ENCODE peak calls at places on chromosome 3, in six cellular contexts. One of them, this sample, is unnamed.

GRCh38 chr3:195270350-195271115 is 426 bp downstream of the XXYLT1 start:
- DNase-seq in HEK293T: peak
- DNase-seq in naive thymus-derived CD8-positive, alpha-beta T cell: no peak
- DNase-seq in SHP77 treated with DMSO at 0.1 percent for 48 hours: no peak
- DNase-seq in activated CD4-positive, alpha-beta T cell treated with anti-CD3 and anti-CD28 coated beads for 24 hours: peak
- DNase-seq in stimulated activated CD8-positive, alpha-beta memory T cell treated with anti-CD3 and anti-CD28 coated beads, Interleukin-12 subunit alpha, Interleukin-12 subunit beta, amount 100 ng/mL, for 1 hour: peak
- DNase-seq in this sample: no peak

GRCh38 chr3:195094211-195094921 is 176.6 kb downstream of the XXYLT1 start:
- DNase-seq in SHP77 treated with DMSO at 0.1 percent for 48 hours: no peak
- DNase-seq in stimulated activated CD8-positive, alpha-beta memory T cell treated with anti-CD3 and anti-CD28 coated beads, Interleukin-12 subunit alpha, Interleukin-12 subunit beta, amount 100 ng/mL, for 1 hour: no peak
- DNase-seq in activated CD4-positive, alpha-beta T cell treated with anti-CD3 and anti-CD28 coated beads for 24 hours: no peak
- DNase-seq in naive thymus-derived CD8-positive, alpha-beta T cell: no peak
- DNase-seq in HEK293T: no peak
- DNase-seq in this sample: no peak

GRCh38 chr3:9870978-9871377 is 9.1 kb downstream of the CIDEC start:
- DNase-seq in naive thymus-derived CD8-positive, alpha-beta T cell: no peak
- DNase-seq in HEK293T: no peak
- DNase-seq in stimulated activated CD8-positive, alpha-beta memory T cell treated with anti-CD3 and anti-CD28 coated beads, Interleukin-12 subunit alpha, Interleukin-12 subunit beta, amount 100 ng/mL, for 1 hour: no peak
- DNase-seq in SHP77 treated with DMSO at 0.1 percent for 48 hours: no peak
- DNase-seq in activated CD4-positive, alpha-beta T cell treated with anti-CD3 and anti-CD28 coated beads for 24 hours: no peak
- DNase-seq in this sample: no peak

GRCh38 chr3:127450331-127450730 is 140.2 kb downstream of the TPRA1 start:
- DNase-seq in HEK293T: no peak
- DNase-seq in naive thymus-derived CD8-positive, alpha-beta T cell: no peak
- DNase-seq in activated CD4-positive, alpha-beta T cell treated with anti-CD3 and anti-CD28 coated beads for 24 hours: no peak
- DNase-seq in stimulated activated CD8-positive, alpha-beta memory T cell treated with anti-CD3 and anti-CD28 coated beads, Interleukin-12 subunit alpha, Interleukin-12 subunit beta, amount 100 ng/mL, for 1 hour: no peak
- DNase-seq in SHP77 treated with DMSO at 0.1 percent for 48 hours: no peak
- DNase-seq in this sample: no peak

GRCh38 chr3:52240059-52240885 is 1.3 kb upstream of the TWF2 start:
- DNase-seq in stimulated activated CD8-positive, alpha-beta memory T cell treated with anti-CD3 and anti-CD28 coated beads, Interleukin-12 subunit alpha, Interleukin-12 subunit beta, amount 100 ng/mL, for 1 hour: peak
- DNase-seq in HEK293T: no peak
- DNase-seq in SHP77 treated with DMSO at 0.1 percent for 48 hours: peak
- DNase-seq in naive thymus-derived CD8-positive, alpha-beta T cell: no peak
- DNase-seq in activated CD4-positive, alpha-beta T cell treated with anti-CD3 and anti-CD28 coated beads for 24 hours: peak
- DNase-seq in this sample: peak

GRCh38 chr3:182241777-182242556 is 530.2 kb downstream of the SOX2 start:
- DNase-seq in naive thymus-derived CD8-positive, alpha-beta T cell: no peak
- DNase-seq in HEK293T: no peak
- DNase-seq in stimulated activated CD8-positive, alpha-beta memory T cell treated with anti-CD3 and anti-CD28 coated beads, Interleukin-12 subunit alpha, Interleukin-12 subunit beta, amount 100 ng/mL, for 1 hour: no peak
- DNase-seq in SHP77 treated with DMSO at 0.1 percent for 48 hours: peak
- DNase-seq in activated CD4-positive, alpha-beta T cell treated with anti-CD3 and anti-CD28 coated beads for 24 hours: no peak
- DNase-seq in this sample: no peak

GRCh38 chr3:25906132-25906906 is 116.4 kb downstream of the OXSM start:
- DNase-seq in activated CD4-positive, alpha-beta T cell treated with anti-CD3 and anti-CD28 coated beads for 24 hours: no peak
- DNase-seq in naive thymus-derived CD8-positive, alpha-beta T cell: no peak
- DNase-seq in SHP77 treated with DMSO at 0.1 percent for 48 hours: no peak
- DNase-seq in HEK293T: no peak
- DNase-seq in stimulated activated CD8-positive, alpha-beta memory T cell treated with anti-CD3 and anti-CD28 coated beads, Interleukin-12 subunit alpha, Interleukin-12 subunit beta, amount 100 ng/mL, for 1 hour: no peak
- DNase-seq in this sample: no peak

GRCh38 chr3:196007744-196008143 is 74.1 kb downstream of the TFRC start:
- DNase-seq in stimulated activated CD8-positive, alpha-beta memory T cell treated with anti-CD3 and anti-CD28 coated beads, Interleukin-12 subunit alpha, Interleukin-12 subunit beta, amount 100 ng/mL, for 1 hour: no peak
- DNase-seq in activated CD4-positive, alpha-beta T cell treated with anti-CD3 and anti-CD28 coated beads for 24 hours: no peak
- DNase-seq in HEK293T: no peak
- DNase-seq in SHP77 treated with DMSO at 0.1 percent for 48 hours: no peak
- DNase-seq in naive thymus-derived CD8-positive, alpha-beta T cell: no peak
- DNase-seq in this sample: no peak

GRCh38 chr3:185959609-185960517 is 22.0 kb upstream of the TRA2B start:
- DNase-seq in HEK293T: no peak
- DNase-seq in SHP77 treated with DMSO at 0.1 percent for 48 hours: peak
- DNase-seq in stimulated activated CD8-positive, alpha-beta memory T cell treated with anti-CD3 and anti-CD28 coated beads, Interleukin-12 subunit alpha, Interleukin-12 subunit beta, amount 100 ng/mL, for 1 hour: no peak
- DNase-seq in activated CD4-positive, alpha-beta T cell treated with anti-CD3 and anti-CD28 coated beads for 24 hours: no peak
- DNase-seq in naive thymus-derived CD8-positive, alpha-beta T cell: no peak
- DNase-seq in this sample: no peak

GRCh38 chr3:124887177-124887995 is at the start of gene ITGB5:
- DNase-seq in SHP77 treated with DMSO at 0.1 percent for 48 hours: no peak
- DNase-seq in naive thymus-derived CD8-positive, alpha-beta T cell: no peak
- DNase-seq in HEK293T: peak
- DNase-seq in stimulated activated CD8-positive, alpha-beta memory T cell treated with anti-CD3 and anti-CD28 coated beads, Interleukin-12 subunit alpha, Interleukin-12 subunit beta, amount 100 ng/mL, for 1 hour: no peak
- DNase-seq in activated CD4-positive, alpha-beta T cell treated with anti-CD3 and anti-CD28 coated beads for 24 hours: no peak
- DNase-seq in this sample: no peak

GRCh38 chr3:40718209-40718608 is 193.4 kb downstream of the ZNF621 start:
- DNase-seq in activated CD4-positive, alpha-beta T cell treated with anti-CD3 and anti-CD28 coated beads for 24 hours: no peak
- DNase-seq in SHP77 treated with DMSO at 0.1 percent for 48 hours: no peak
- DNase-seq in naive thymus-derived CD8-positive, alpha-beta T cell: no peak
- DNase-seq in HEK293T: no peak
- DNase-seq in stimulated activated CD8-positive, alpha-beta memory T cell treated with anti-CD3 and anti-CD28 coated beads, Interleukin-12 subunit alpha, Interleukin-12 subunit beta, amount 100 ng/mL, for 1 hour: no peak
- DNase-seq in this sample: no peak

GRCh38 chr3:99842826-99843589 is 25.3 kb downstream of the CMSS1 start:
- DNase-seq in naive thymus-derived CD8-positive, alpha-beta T cell: no peak
- DNase-seq in SHP77 treated with DMSO at 0.1 percent for 48 hours: no peak
- DNase-seq in stimulated activated CD8-positive, alpha-beta memory T cell treated with anti-CD3 and anti-CD28 coated beads, Interleukin-12 subunit alpha, Interleukin-12 subunit beta, amount 100 ng/mL, for 1 hour: no peak
- DNase-seq in HEK293T: peak
- DNase-seq in activated CD4-positive, alpha-beta T cell treated with anti-CD3 and anti-CD28 coated beads for 24 hours: no peak
- DNase-seq in this sample: no peak

GRCh38 chr3:27507111-27507510 is 22.9 kb upstream of the SLC4A7 start:
- DNase-seq in HEK293T: no peak
- DNase-seq in SHP77 treated with DMSO at 0.1 percent for 48 hours: no peak
- DNase-seq in activated CD4-positive, alpha-beta T cell treated with anti-CD3 and anti-CD28 coated beads for 24 hours: no peak
- DNase-seq in stimulated activated CD8-positive, alpha-beta memory T cell treated with anti-CD3 and anti-CD28 coated beads, Interleukin-12 subunit alpha, Interleukin-12 subunit beta, amount 100 ng/mL, for 1 hour: no peak
- DNase-seq in naive thymus-derived CD8-positive, alpha-beta T cell: no peak
- DNase-seq in this sample: no peak

GRCh38 chr3:98457543-98457942 is 5.5 kb upstream of the OR5K1 start:
- DNase-seq in activated CD4-positive, alpha-beta T cell treated with anti-CD3 and anti-CD28 coated beads for 24 hours: no peak
- DNase-seq in SHP77 treated with DMSO at 0.1 percent for 48 hours: no peak
- DNase-seq in HEK293T: no peak
- DNase-seq in stimulated activated CD8-positive, alpha-beta memory T cell treated with anti-CD3 and anti-CD28 coated beads, Interleukin-12 subunit alpha, Interleukin-12 subunit beta, amount 100 ng/mL, for 1 hour: no peak
- DNase-seq in naive thymus-derived CD8-positive, alpha-beta T cell: no peak
- DNase-seq in this sample: no peak

GRCh38 chr3:12910356-12911099 is 69.2 kb upstream of the RPL32 start:
- DNase-seq in HEK293T: no peak
- DNase-seq in stimulated activated CD8-positive, alpha-beta memory T cell treated with anti-CD3 and anti-CD28 coated beads, Interleukin-12 subunit alpha, Interleukin-12 subunit beta, amount 100 ng/mL, for 1 hour: no peak
- DNase-seq in activated CD4-positive, alpha-beta T cell treated with anti-CD3 and anti-CD28 coated beads for 24 hours: no peak
- DNase-seq in SHP77 treated with DMSO at 0.1 percent for 48 hours: no peak
- DNase-seq in naive thymus-derived CD8-positive, alpha-beta T cell: no peak
- DNase-seq in this sample: no peak

GRCh38 chr3:8608791-8609171 is 35.8 kb downstream of the SSUH2 start:
- DNase-seq in activated CD4-positive, alpha-beta T cell treated with anti-CD3 and anti-CD28 coated beads for 24 hours: no peak
- DNase-seq in SHP77 treated with DMSO at 0.1 percent for 48 hours: no peak
- DNase-seq in HEK293T: no peak
- DNase-seq in stimulated activated CD8-positive, alpha-beta memory T cell treated with anti-CD3 and anti-CD28 coated beads, Interleukin-12 subunit alpha, Interleukin-12 subunit beta, amount 100 ng/mL, for 1 hour: no peak
- DNase-seq in naive thymus-derived CD8-positive, alpha-beta T cell: no peak
- DNase-seq in this sample: no peak

GRCh38 chr3:14537590-14538450 is 2.3 kb downstream of the GRIP2 start:
- DNase-seq in stimulated activated CD8-positive, alpha-beta memory T cell treated with anti-CD3 and anti-CD28 coated beads, Interleukin-12 subunit alpha, Interleukin-12 subunit beta, amount 100 ng/mL, for 1 hour: no peak
- DNase-seq in SHP77 treated with DMSO at 0.1 percent for 48 hours: no peak
- DNase-seq in activated CD4-positive, alpha-beta T cell treated with anti-CD3 and anti-CD28 coated beads for 24 hours: no peak
- DNase-seq in naive thymus-derived CD8-positive, alpha-beta T cell: no peak
- DNase-seq in HEK293T: peak
- DNase-seq in this sample: no peak

GRCh38 chr3:174581551-174581950 is 277.6 kb upstream of the NAALADL2 start:
- DNase-seq in stimulated activated CD8-positive, alpha-beta memory T cell treated with anti-CD3 and anti-CD28 coated beads, Interleukin-12 subunit alpha, Interleukin-12 subunit beta, amount 100 ng/mL, for 1 hour: no peak
- DNase-seq in naive thymus-derived CD8-positive, alpha-beta T cell: no peak
- DNase-seq in HEK293T: no peak
- DNase-seq in SHP77 treated with DMSO at 0.1 percent for 48 hours: no peak
- DNase-seq in activated CD4-positive, alpha-beta T cell treated with anti-CD3 and anti-CD28 coated beads for 24 hours: no peak
- DNase-seq in this sample: no peak

GRCh38 chr3:83224101-83224868 is 1462.8 kb upstream of the GBE1 start:
- DNase-seq in activated CD4-positive, alpha-beta T cell treated with anti-CD3 and anti-CD28 coated beads for 24 hours: no peak
- DNase-seq in naive thymus-derived CD8-positive, alpha-beta T cell: no peak
- DNase-seq in SHP77 treated with DMSO at 0.1 percent for 48 hours: no peak
- DNase-seq in stimulated activated CD8-positive, alpha-beta memory T cell treated with anti-CD3 and anti-CD28 coated beads, Interleukin-12 subunit alpha, Interleukin-12 subunit beta, amount 100 ng/mL, for 1 hour: no peak
- DNase-seq in HEK293T: no peak
- DNase-seq in this sample: no peak

GRCh38 chr3:108552267-108553159 is 36.7 kb downstream of the CIP2A start:
- DNase-seq in SHP77 treated with DMSO at 0.1 percent for 48 hours: no peak
- DNase-seq in HEK293T: no peak
- DNase-seq in naive thymus-derived CD8-positive, alpha-beta T cell: peak
- DNase-seq in stimulated activated CD8-positive, alpha-beta memory T cell treated with anti-CD3 and anti-CD28 coated beads, Interleukin-12 subunit alpha, Interleukin-12 subunit beta, amount 100 ng/mL, for 1 hour: no peak
- DNase-seq in activated CD4-positive, alpha-beta T cell treated with anti-CD3 and anti-CD28 coated beads for 24 hours: peak
- DNase-seq in this sample: peak

GRCh38 chr3:107594870-107595269 is 72.1 kb downstream of the BBX start:
- DNase-seq in SHP77 treated with DMSO at 0.1 percent for 48 hours: no peak
- DNase-seq in stimulated activated CD8-positive, alpha-beta memory T cell treated with anti-CD3 and anti-CD28 coated beads, Interleukin-12 subunit alpha, Interleukin-12 subunit beta, amount 100 ng/mL, for 1 hour: no peak
- DNase-seq in HEK293T: no peak
- DNase-seq in activated CD4-positive, alpha-beta T cell treated with anti-CD3 and anti-CD28 coated beads for 24 hours: no peak
- DNase-seq in naive thymus-derived CD8-positive, alpha-beta T cell: no peak
- DNase-seq in this sample: no peak

GRCh38 chr3:143956858-143957257 is 14.8 kb upstream of the DIPK2A start:
- DNase-seq in SHP77 treated with DMSO at 0.1 percent for 48 hours: no peak
- DNase-seq in activated CD4-positive, alpha-beta T cell treated with anti-CD3 and anti-CD28 coated beads for 24 hours: no peak
- DNase-seq in HEK293T: no peak
- DNase-seq in stimulated activated CD8-positive, alpha-beta memory T cell treated with anti-CD3 and anti-CD28 coated beads, Interleukin-12 subunit alpha, Interleukin-12 subunit beta, amount 100 ng/mL, for 1 hour: no peak
- DNase-seq in naive thymus-derived CD8-positive, alpha-beta T cell: no peak
- DNase-seq in this sample: no peak

GRCh38 chr3:14228611-14229470 is 50.2 kb downstream of the LSM3 start:
- DNase-seq in HEK293T: no peak
- DNase-seq in SHP77 treated with DMSO at 0.1 percent for 48 hours: peak
- DNase-seq in naive thymus-derived CD8-positive, alpha-beta T cell: no peak
- DNase-seq in activated CD4-positive, alpha-beta T cell treated with anti-CD3 and anti-CD28 coated beads for 24 hours: no peak
- DNase-seq in stimulated activated CD8-positive, alpha-beta memory T cell treated with anti-CD3 and anti-CD28 coated beads, Interleukin-12 subunit alpha, Interleukin-12 subunit beta, amount 100 ng/mL, for 1 hour: no peak
- DNase-seq in this sample: no peak

GRCh38 chr3:156681003-156681402 is 6.6 kb downstream of the TIPARP start:
- DNase-seq in stimulated activated CD8-positive, alpha-beta memory T cell treated with anti-CD3 and anti-CD28 coated beads, Interleukin-12 subunit alpha, Interleukin-12 subunit beta, amount 100 ng/mL, for 1 hour: no peak
- DNase-seq in HEK293T: no peak
- DNase-seq in SHP77 treated with DMSO at 0.1 percent for 48 hours: no peak
- DNase-seq in activated CD4-positive, alpha-beta T cell treated with anti-CD3 and anti-CD28 coated beads for 24 hours: no peak
- DNase-seq in naive thymus-derived CD8-positive, alpha-beta T cell: no peak
- DNase-seq in this sample: no peak

GRCh38 chr3:109161487-109162108 is 25.1 kb downstream of the C3orf85 start:
- DNase-seq in naive thymus-derived CD8-positive, alpha-beta T cell: no peak
- DNase-seq in SHP77 treated with DMSO at 0.1 percent for 48 hours: no peak
- DNase-seq in activated CD4-positive, alpha-beta T cell treated with anti-CD3 and anti-CD28 coated beads for 24 hours: no peak
- DNase-seq in stimulated activated CD8-positive, alpha-beta memory T cell treated with anti-CD3 and anti-CD28 coated beads, Interleukin-12 subunit alpha, Interleukin-12 subunit beta, amount 100 ng/mL, for 1 hour: no peak
- DNase-seq in HEK293T: no peak
- DNase-seq in this sample: no peak

GRCh38 chr3:122991236-122991985 is 36.2 kb downstream of the SEMA5B start:
- DNase-seq in activated CD4-positive, alpha-beta T cell treated with anti-CD3 and anti-CD28 coated beads for 24 hours: no peak
- DNase-seq in HEK293T: no peak
- DNase-seq in SHP77 treated with DMSO at 0.1 percent for 48 hours: no peak
- DNase-seq in stimulated activated CD8-positive, alpha-beta memory T cell treated with anti-CD3 and anti-CD28 coated beads, Interleukin-12 subunit alpha, Interleukin-12 subunit beta, amount 100 ng/mL, for 1 hour: no peak
- DNase-seq in naive thymus-derived CD8-positive, alpha-beta T cell: no peak
- DNase-seq in this sample: no peak

GRCh38 chr3:194748229-194748628 is 62.5 kb downstream of the FAM43A start:
- DNase-seq in stimulated activated CD8-positive, alpha-beta memory T cell treated with anti-CD3 and anti-CD28 coated beads, Interleukin-12 subunit alpha, Interleukin-12 subunit beta, amount 100 ng/mL, for 1 hour: no peak
- DNase-seq in SHP77 treated with DMSO at 0.1 percent for 48 hours: no peak
- DNase-seq in activated CD4-positive, alpha-beta T cell treated with anti-CD3 and anti-CD28 coated beads for 24 hours: no peak
- DNase-seq in HEK293T: no peak
- DNase-seq in naive thymus-derived CD8-positive, alpha-beta T cell: no peak
- DNase-seq in this sample: no peak

GRCh38 chr3:49790626-49791411 is 4.5 kb upstream of the IP6K1 start:
- DNase-seq in HEK293T: no peak
- DNase-seq in stimulated activated CD8-positive, alpha-beta memory T cell treated with anti-CD3 and anti-CD28 coated beads, Interleukin-12 subunit alpha, Interleukin-12 subunit beta, amount 100 ng/mL, for 1 hour: no peak
- DNase-seq in SHP77 treated with DMSO at 0.1 percent for 48 hours: no peak
- DNase-seq in naive thymus-derived CD8-positive, alpha-beta T cell: no peak
- DNase-seq in activated CD4-positive, alpha-beta T cell treated with anti-CD3 and anti-CD28 coated beads for 24 hours: no peak
- DNase-seq in this sample: no peak

GRCh38 chr3:157142315-157142714 is 17.6 kb downstream of the CCNL1 start:
- DNase-seq in stimulated activated CD8-positive, alpha-beta memory T cell treated with anti-CD3 and anti-CD28 coated beads, Interleukin-12 subunit alpha, Interleukin-12 subunit beta, amount 100 ng/mL, for 1 hour: no peak
- DNase-seq in activated CD4-positive, alpha-beta T cell treated with anti-CD3 and anti-CD28 coated beads for 24 hours: no peak
- DNase-seq in SHP77 treated with DMSO at 0.1 percent for 48 hours: no peak
- DNase-seq in HEK293T: no peak
- DNase-seq in naive thymus-derived CD8-positive, alpha-beta T cell: no peak
- DNase-seq in this sample: no peak

GRCh38 chr3:188860147-188860546 is 311.6 kb upstream of the TPRG1 start:
- DNase-seq in stimulated activated CD8-positive, alpha-beta memory T cell treated with anti-CD3 and anti-CD28 coated beads, Interleukin-12 subunit alpha, Interleukin-12 subunit beta, amount 100 ng/mL, for 1 hour: no peak
- DNase-seq in SHP77 treated with DMSO at 0.1 percent for 48 hours: no peak
- DNase-seq in activated CD4-positive, alpha-beta T cell treated with anti-CD3 and anti-CD28 coated beads for 24 hours: no peak
- DNase-seq in naive thymus-derived CD8-positive, alpha-beta T cell: no peak
- DNase-seq in HEK293T: no peak
- DNase-seq in this sample: no peak

GRCh38 chr3:144549161-144549560 is 577.5 kb downstream of the DIPK2A start:
- DNase-seq in stimulated activated CD8-positive, alpha-beta memory T cell treated with anti-CD3 and anti-CD28 coated beads, Interleukin-12 subunit alpha, Interleukin-12 subunit beta, amount 100 ng/mL, for 1 hour: no peak
- DNase-seq in SHP77 treated with DMSO at 0.1 percent for 48 hours: no peak
- DNase-seq in HEK293T: peak
- DNase-seq in naive thymus-derived CD8-positive, alpha-beta T cell: no peak
- DNase-seq in activated CD4-positive, alpha-beta T cell treated with anti-CD3 and anti-CD28 coated beads for 24 hours: no peak
- DNase-seq in this sample: no peak